ENCODE peak calls at places on chromosomes 4 and X, in six cellular contexts. T is fibroblast of lung, E is mesenchymal stem cell, P is H9, C is endothelial cell of umbilical vein, O is K562. R is an unnamed sample.

GRCh38 chr4:74055096-74055495 is 16.6 kb upstream of the CXCL3 start:
- DNase-seq in T (no peak), E (no peak), P (no peak), C (no peak), O (peak; percentile 68), R (peak; percentile 49)

GRCh38 chr4:137390707-137391106 is 141.6 kb downstream of the PCDH18 start:
- DNase-seq in T (peak; percentile 83), P (no peak), E (no peak), C (no peak), O (no peak), R (no peak)

GRCh38 chr4:1235381-1236102 is 13.4 kb downstream of the CTBP1 start:
- DNase-seq in E (no peak), O (no peak), T (no peak), C (no peak), P (no peak), R (no peak)

GRCh38 chr4:68950033-68950432 is 1.6 kb downstream of the UGT2A3 start:
- DNase-seq in E (no peak), P (no peak), C (no peak), T (no peak), O (no peak), R (no peak)

GRCh38 chr4:2105559-2105958 is 46.4 kb downstream of the NAT8L start:
- DNase-seq in P (no peak), C (no peak), O (no peak), E (no peak), T (no peak), R (no peak)

GRCh38 chr4:184275766-184276165 is 58.1 kb upstream of the ENPP6 start:
- DNase-seq in T (no peak), O (no peak), E (no peak), P (peak; percentile 8), C (no peak), R (no peak)

GRCh38 chr4:72842323-72842722 is 227.2 kb downstream of the COX18 start:
- DNase-seq in E (no peak), C (no peak), P (no peak), T (no peak), O (no peak), R (no peak)

GRCh38 chrX:74506310-74507115 is 85.2 kb downstream of the SLC16A2 start:
- DNase-seq in T (no peak), C (no peak), O (no peak), P (no peak), E (no peak), R (no peak)

GRCh38 chr4:6771229-6771671 is 11.3 kb upstream of the KIAA0232 start:
- DNase-seq in C (no peak), E (peak; percentile 56), O (no peak), P (no peak), T (peak; percentile 30), R (no peak)

GRCh38 chr4:123825596-123826291 is 429.1 kb downstream of the SPRY1 start:
- DNase-seq in T (peak; percentile 81), E (peak; percentile 90), P (no peak), C (no peak), O (no peak), R (no peak)

GRCh38 chrX:14420876-14421275 is 108.5 kb upstream of the GLRA2 start:
- DNase-seq in T (no peak), P (no peak), O (no peak), E (no peak), C (no peak), R (no peak)

GRCh38 chr4:6687947-6688878 is 5.5 kb upstream of the S100P start:
- DNase-seq in E (no peak), O (no peak), C (no peak), T (no peak), P (peak; percentile 58), R (no peak)

GRCh38 chrX:13000311-13000811 is 25.5 kb downstream of the TMSB4X start:
- DNase-seq in C (no peak), T (no peak), E (no peak), O (no peak), P (no peak), R (no peak)

GRCh38 chrX:131746491-131746968 is 202.7 kb downstream of the OR13H1 start:
- DNase-seq in E (no peak), P (peak; percentile 50), T (no peak), C (no peak), O (peak; percentile 78), R (peak; percentile 91)

GRCh38 chr4:61210186-61210939 is 10.2 kb downstream of the ADGRL3 start:
- DNase-seq in C (no peak), T (no peak), P (no peak), E (peak; percentile 1), O (no peak), R (no peak)

GRCh38 chrX:38575888-38576287 is 14.5 kb downstream of the TSPAN7 start:
- DNase-seq in E (no peak), C (no peak), O (no peak), T (no peak), P (no peak), R (no peak)

GRCh38 chr4:136935305-136935704 is 597.0 kb downstream of the PCDH18 start:
- DNase-seq in T (no peak), E (no peak), C (no peak), O (no peak), P (no peak), R (no peak)

GRCh38 chrX:2693526-2694002 is 2.5 kb downstream of the CD99 start:
- DNase-seq in E (peak; percentile 33), O (no peak), T (no peak), C (peak; percentile 22), P (no peak), R (no peak)

GRCh38 chr4:81786063-81786763 is 314.5 kb upstream of the RASGEF1B start:
- DNase-seq in C (peak; percentile 15), E (peak; percentile 58), O (peak; percentile 78), T (peak; percentile 30), P (no peak), R (peak; percentile 42)

GRCh38 chrX:36963852-36964251 is 44.3 kb upstream of the FAM47C start:
- DNase-seq in O (no peak), E (no peak), T (no peak), P (no peak), C (no peak), R (no peak)

GRCh38 chr4:80062527-80062926 is 10.5 kb downstream of the ANTXR2 start:
- DNase-seq in C (no peak), P (no peak), T (no peak), E (no peak), O (no peak), R (no peak)

GRCh38 chrX:129981752-129982299 is 609 bp upstream of the BCORL1 start:
- DNase-seq in O (no peak), C (no peak), P (no peak), E (no peak), T (no peak), R (no peak)

GRCh38 chrX:129984196-129984962 is 1.9 kb downstream of the BCORL1 start:
- DNase-seq in E (no peak), C (no peak), O (peak; percentile 50), T (no peak), P (peak; percentile 34), R (peak; percentile 41)

GRCh38 chrX:129981207-129981553 is 1.3 kb upstream of the BCORL1 start:
- DNase-seq in E (no peak), C (no peak), P (no peak), O (no peak), T (no peak), R (no peak)

GRCh38 chrX:129983575-129984131 is 1.2 kb downstream of the BCORL1 start:
- DNase-seq in E (no peak), C (no peak), P (peak; percentile 28), O (peak; percentile 27), T (no peak), R (peak; percentile 28)

DNA sequence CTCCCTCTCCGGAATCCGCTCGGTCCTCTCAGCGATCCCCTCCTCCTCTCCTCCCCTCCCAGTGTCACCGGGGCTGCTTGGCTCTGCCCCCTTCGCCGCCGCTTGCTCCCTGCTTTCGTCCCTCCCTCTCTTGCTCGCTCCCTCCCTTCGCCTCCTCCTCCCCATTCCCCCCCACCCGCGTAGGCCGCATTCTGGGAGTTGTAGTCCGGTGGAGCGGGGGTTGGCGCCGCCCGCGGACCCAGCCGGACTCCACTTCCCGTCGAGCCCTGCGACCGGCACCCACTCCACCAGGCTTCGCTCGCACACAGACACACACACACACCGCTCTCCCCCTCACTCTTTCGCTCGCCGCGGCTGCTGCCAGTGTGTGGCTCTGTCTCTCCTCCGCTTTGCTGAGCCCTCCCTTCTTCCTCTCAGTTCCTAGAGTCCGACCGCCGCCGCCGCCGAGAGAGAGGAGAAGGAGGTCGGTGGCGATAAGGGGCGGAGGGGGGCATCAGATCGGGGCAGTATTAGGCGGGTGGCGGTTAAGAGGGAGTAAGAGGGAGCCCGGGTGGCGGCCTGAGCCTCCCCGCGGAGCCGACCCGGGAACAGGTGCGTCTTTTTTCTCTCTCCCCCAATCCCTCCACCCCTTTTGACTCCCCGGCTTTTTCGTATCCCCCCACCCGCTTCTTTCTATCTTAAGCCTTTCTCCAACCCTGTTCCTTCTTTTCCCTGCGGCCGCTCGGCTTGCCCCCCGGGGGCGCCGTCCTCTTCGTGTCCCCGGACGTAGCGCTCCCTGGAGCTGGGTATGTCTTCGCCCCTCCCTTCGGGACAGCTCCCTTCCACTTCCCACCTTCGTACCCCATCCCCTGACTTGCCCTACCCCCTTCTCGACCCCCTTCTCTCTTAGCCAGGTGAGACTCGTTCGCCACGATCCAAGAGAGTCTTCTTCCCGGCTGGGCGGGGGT is at the start of gene BCORL1:
- DNase-seq in P (peak; percentile 92), E (peak; percentile 94), O (peak; percentile 95), T (peak; percentile 93), C (peak; percentile 92), R (peak; percentile 88)
- H3K9ac ChIP-seq in P (no peak within 1 kb of the TSS), E (peak within 1 kb of the TSS; percentile 67), O (peak within 1 kb of the TSS; percentile 87), T (peak within 1 kb of the TSS; percentile 7), C (peak within 1 kb of the TSS; percentile 9), R (peak within 1 kb of the TSS; percentile 78)

GRCh38 chr4:3639613-3640586 is 107.7 kb upstream of the LRPAP1 start:
- DNase-seq in T (no peak), C (no peak), O (no peak), P (no peak), E (no peak), R (no peak)
- H3K9ac ChIP-seq in T (no peak overlapping the region), C (no peak overlapping the region), O (no peak overlapping the region), P (no peak overlapping the region), E (no peak overlapping the region), R (no peak overlapping the region)

DNA sequence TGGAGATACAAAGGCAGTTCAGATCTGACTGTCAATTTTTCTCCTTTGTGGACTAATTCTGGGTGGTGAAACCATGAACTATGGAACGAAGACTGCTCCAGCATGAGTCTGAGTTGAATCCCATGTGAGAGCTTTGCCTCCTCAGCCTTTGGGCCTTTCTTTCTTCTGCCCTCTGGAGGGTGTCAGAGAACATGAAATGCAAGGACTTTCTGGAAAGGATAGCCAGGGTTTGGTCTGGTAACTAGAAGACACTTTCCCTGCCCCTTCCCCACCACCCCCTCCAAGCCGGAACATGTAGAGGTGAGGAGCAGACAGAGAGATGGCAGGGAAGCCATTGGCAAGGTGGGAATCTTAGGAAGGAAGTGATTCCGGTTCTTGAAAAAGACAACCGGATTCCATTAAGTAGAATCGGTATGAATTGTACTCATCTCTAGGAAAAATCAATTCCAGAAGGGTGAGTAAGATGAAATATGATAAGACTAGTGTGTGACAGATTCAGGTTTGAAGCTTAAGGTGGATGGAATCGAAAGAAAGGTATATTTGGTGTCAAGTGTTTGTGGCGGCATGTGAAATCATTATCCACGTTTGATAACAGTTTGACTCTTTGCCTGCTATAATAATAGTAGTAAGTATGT is 19.0 kb downstream of the FHL1 start:
- DNase-seq in C (no peak), T (peak; percentile 70), P (no peak), O (peak; percentile 17), E (peak; percentile 64), R (no peak)
- H3K9ac ChIP-seq in C (no peak overlapping the region), T (no peak overlapping the region), P (no peak overlapping the region), O (no peak overlapping the region), E (peak overlapping the region; percentile 60), R (no peak overlapping the region)

DNA sequence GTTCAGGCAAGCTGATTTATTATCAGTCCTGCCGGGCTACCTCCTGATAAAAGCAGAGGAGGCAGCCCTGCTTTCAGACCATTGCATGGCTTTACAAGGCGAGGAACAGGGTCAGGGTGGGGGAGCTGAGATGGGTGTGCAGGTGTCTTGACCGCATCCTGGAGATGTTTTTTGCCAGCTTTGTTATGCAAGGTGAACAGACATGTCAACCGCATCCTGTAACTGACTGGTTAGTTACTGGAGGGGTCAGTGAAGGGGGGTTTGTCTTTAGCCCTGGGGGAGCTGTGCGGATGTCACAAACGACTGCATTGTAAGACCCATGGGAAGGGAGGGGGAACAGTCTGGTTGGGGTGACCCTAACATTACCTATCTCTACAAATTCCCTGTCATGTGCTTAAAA is 10.0 kb downstream of the ADAM29 start:
- DNase-seq in T (no peak), C (no peak), E (no peak), P (no peak), O (no peak), R (no peak)
- H3K9ac ChIP-seq in T (no peak overlapping the region), C (no peak overlapping the region), E (no peak overlapping the region), P (no peak overlapping the region), O (no peak overlapping the region), R (no peak overlapping the region)

R was measured in colonic mucosa.